ENCODE peak calls at places on chromosomes 4 and X, in four cellular contexts. One of them, this sample, is unnamed.
A peak's percentile ranks its signal among the peaks of the same experiment; 100 is the strongest.

GRCh38 chr4:28686618-28687017 is 1826.0 kb downstream of the STIM2 start:
- DNase-seq in WTC11: peak; percentile 71
- DNase-seq in NCI-H774: peak; percentile 1
- DNase-seq in stimulated activated CD4-positive, alpha-beta T cell treated with anti-CD3 and anti-CD28 coated beads, Interleukin-4, amount 100 ng/mL, for 48 hours: no peak
- DNase-seq in this sample: peak; percentile 38

GRCh38 chr4:171308661-171309060 is 504.5 kb upstream of the GALNTL6 start:
- DNase-seq in stimulated activated CD4-positive, alpha-beta T cell treated with anti-CD3 and anti-CD28 coated beads, Interleukin-4, amount 100 ng/mL, for 48 hours: no peak
- DNase-seq in NCI-H774: peak; percentile 18
- DNase-seq in WTC11: no peak
- DNase-seq in this sample: no peak

GRCh38 chr4:142373610-142374009 is 472.5 kb downstream of the INPP4B start:
- DNase-seq in WTC11: no peak
- DNase-seq in stimulated activated CD4-positive, alpha-beta T cell treated with anti-CD3 and anti-CD28 coated beads, Interleukin-4, amount 100 ng/mL, for 48 hours: no peak
- DNase-seq in NCI-H774: no peak
- DNase-seq in this sample: peak; percentile 59

GRCh38 chrX:134604701-134605271 is 53.5 kb downstream of the PLAC1 start:
- DNase-seq in WTC11: no peak
- DNase-seq in stimulated activated CD4-positive, alpha-beta T cell treated with anti-CD3 and anti-CD28 coated beads, Interleukin-4, amount 100 ng/mL, for 48 hours: no peak
- DNase-seq in NCI-H774: peak; percentile 47
- DNase-seq in this sample: peak; percentile 42

GRCh38 chrX:97159916-97160800 is 276.4 kb downstream of the RPA4 start:
- DNase-seq in NCI-H774: no peak
- DNase-seq in WTC11: no peak
- DNase-seq in stimulated activated CD4-positive, alpha-beta T cell treated with anti-CD3 and anti-CD28 coated beads, Interleukin-4, amount 100 ng/mL, for 48 hours: no peak
- DNase-seq in this sample: no peak

GRCh38 chr4:101708640-101709039 is 81.9 kb upstream of the BANK1 start:
- DNase-seq in NCI-H774: no peak
- DNase-seq in WTC11: no peak
- DNase-seq in stimulated activated CD4-positive, alpha-beta T cell treated with anti-CD3 and anti-CD28 coated beads, Interleukin-4, amount 100 ng/mL, for 48 hours: no peak
- DNase-seq in this sample: no peak

GRCh38 chr4:105453550-105454201 is 20.2 kb downstream of the PPA2 start:
- DNase-seq in stimulated activated CD4-positive, alpha-beta T cell treated with anti-CD3 and anti-CD28 coated beads, Interleukin-4, amount 100 ng/mL, for 48 hours: peak; percentile 12
- DNase-seq in NCI-H774: no peak
- DNase-seq in WTC11: no peak
- DNase-seq in this sample: no peak

GRCh38 chr4:102299708-102300107 is 45.6 kb downstream of the SLC39A8 start:
- DNase-seq in stimulated activated CD4-positive, alpha-beta T cell treated with anti-CD3 and anti-CD28 coated beads, Interleukin-4, amount 100 ng/mL, for 48 hours: no peak
- DNase-seq in WTC11: peak; percentile 53
- DNase-seq in NCI-H774: no peak
- DNase-seq in this sample: peak; percentile 11

GRCh38 chrX:48917139-48917980 is 1.5 kb downstream of the PIM2 start:
- DNase-seq in WTC11: peak; percentile 87
- DNase-seq in stimulated activated CD4-positive, alpha-beta T cell treated with anti-CD3 and anti-CD28 coated beads, Interleukin-4, amount 100 ng/mL, for 48 hours: peak; percentile 71
- DNase-seq in NCI-H774: peak; percentile 80
- DNase-seq in this sample: peak; percentile 85

GRCh38 chrX:153861147-153861546 is 24.8 kb downstream of the L1CAM start:
- DNase-seq in stimulated activated CD4-positive, alpha-beta T cell treated with anti-CD3 and anti-CD28 coated beads, Interleukin-4, amount 100 ng/mL, for 48 hours: no peak
- DNase-seq in WTC11: no peak
- DNase-seq in NCI-H774: no peak
- DNase-seq in this sample: no peak

GRCh38 chr4:80577991-80578390 is 242.5 kb downstream of the CFAP299 start:
- DNase-seq in NCI-H774: no peak
- DNase-seq in stimulated activated CD4-positive, alpha-beta T cell treated with anti-CD3 and anti-CD28 coated beads, Interleukin-4, amount 100 ng/mL, for 48 hours: no peak
- DNase-seq in WTC11: no peak
- DNase-seq in this sample: no peak

GRCh38 chrX:3075959-3076358 is 34.7 kb downstream of the ARSF start:
- DNase-seq in WTC11: no peak
- DNase-seq in stimulated activated CD4-positive, alpha-beta T cell treated with anti-CD3 and anti-CD28 coated beads, Interleukin-4, amount 100 ng/mL, for 48 hours: no peak
- DNase-seq in NCI-H774: no peak
- DNase-seq in this sample: no peak

GRCh38 chr4:41146716-41147506 is 67.4 kb downstream of the APBB2 start:
- DNase-seq in stimulated activated CD4-positive, alpha-beta T cell treated with anti-CD3 and anti-CD28 coated beads, Interleukin-4, amount 100 ng/mL, for 48 hours: no peak
- DNase-seq in WTC11: no peak
- DNase-seq in NCI-H774: peak; percentile 8
- DNase-seq in this sample: peak; percentile 54

GRCh38 chrX:44980403-44980802 is 107.4 kb downstream of the KDM6A start:
- DNase-seq in NCI-H774: no peak
- DNase-seq in stimulated activated CD4-positive, alpha-beta T cell treated with anti-CD3 and anti-CD28 coated beads, Interleukin-4, amount 100 ng/mL, for 48 hours: no peak
- DNase-seq in WTC11: no peak
- DNase-seq in this sample: no peak

GRCh38 chrX:117645639-117646038 is 471.0 kb downstream of the KLHL13 start:
- DNase-seq in NCI-H774: no peak
- DNase-seq in stimulated activated CD4-positive, alpha-beta T cell treated with anti-CD3 and anti-CD28 coated beads, Interleukin-4, amount 100 ng/mL, for 48 hours: no peak
- DNase-seq in WTC11: no peak
- DNase-seq in this sample: no peak

GRCh38 chrX:71053217-71053621 is 14.9 kb downstream of the SNX12 start:
- DNase-seq in stimulated activated CD4-positive, alpha-beta T cell treated with anti-CD3 and anti-CD28 coated beads, Interleukin-4, amount 100 ng/mL, for 48 hours: no peak
- DNase-seq in NCI-H774: no peak
- DNase-seq in WTC11: peak; percentile 76
- DNase-seq in this sample: no peak

GRCh38 chr4:1205641-1206298 is 33.4 kb upstream of the SPON2 start:
- DNase-seq in stimulated activated CD4-positive, alpha-beta T cell treated with anti-CD3 and anti-CD28 coated beads, Interleukin-4, amount 100 ng/mL, for 48 hours: no peak
- DNase-seq in WTC11: peak; percentile 8
- DNase-seq in NCI-H774: no peak
- DNase-seq in this sample: no peak

GRCh38 chrX:121310820-121311219 is 263.4 kb downstream of the GLUD2 start:
- DNase-seq in stimulated activated CD4-positive, alpha-beta T cell treated with anti-CD3 and anti-CD28 coated beads, Interleukin-4, amount 100 ng/mL, for 48 hours: no peak
- DNase-seq in NCI-H774: no peak
- DNase-seq in WTC11: no peak
- DNase-seq in this sample: no peak

GRCh38 chrX:118588715-118589114 is 93.1 kb downstream of the DOCK11 start:
- DNase-seq in NCI-H774: no peak
- DNase-seq in stimulated activated CD4-positive, alpha-beta T cell treated with anti-CD3 and anti-CD28 coated beads, Interleukin-4, amount 100 ng/mL, for 48 hours: no peak
- DNase-seq in WTC11: no peak
- DNase-seq in this sample: no peak

GRCh38 chr4:137471461-137471860 is 60.8 kb downstream of the PCDH18 start:
- DNase-seq in WTC11: no peak
- DNase-seq in NCI-H774: no peak
- DNase-seq in stimulated activated CD4-positive, alpha-beta T cell treated with anti-CD3 and anti-CD28 coated beads, Interleukin-4, amount 100 ng/mL, for 48 hours: no peak
- DNase-seq in this sample: peak; percentile 4

GRCh38 chr4:138236035-138236434 is 6.1 kb downstream of the SLC7A11 start:
- DNase-seq in WTC11: no peak
- DNase-seq in stimulated activated CD4-positive, alpha-beta T cell treated with anti-CD3 and anti-CD28 coated beads, Interleukin-4, amount 100 ng/mL, for 48 hours: no peak
- DNase-seq in NCI-H774: no peak
- DNase-seq in this sample: peak; percentile 60

GRCh38 chr4:153154010-153154975 is 50.0 kb upstream of the TRIM2 start:
- DNase-seq in NCI-H774: no peak
- DNase-seq in WTC11: no peak
- DNase-seq in stimulated activated CD4-positive, alpha-beta T cell treated with anti-CD3 and anti-CD28 coated beads, Interleukin-4, amount 100 ng/mL, for 48 hours: no peak
- DNase-seq in this sample: peak; percentile 68

GRCh38 chr4:139666735-139667266 is 1.2 kb downstream of the MGST2 start:
- DNase-seq in NCI-H774: no peak
- DNase-seq in WTC11: no peak
- DNase-seq in stimulated activated CD4-positive, alpha-beta T cell treated with anti-CD3 and anti-CD28 coated beads, Interleukin-4, amount 100 ng/mL, for 48 hours: no peak
- DNase-seq in this sample: peak; percentile 76

GRCh38 chr4:25098964-25099843 is 61.0 kb downstream of the SEPSECS start:
- DNase-seq in WTC11: no peak
- DNase-seq in stimulated activated CD4-positive, alpha-beta T cell treated with anti-CD3 and anti-CD28 coated beads, Interleukin-4, amount 100 ng/mL, for 48 hours: no peak
- DNase-seq in NCI-H774: no peak
- DNase-seq in this sample: peak; percentile 63

GRCh38 chr4:111934294-111934693 is 211.0 kb upstream of the FAM241A start:
- DNase-seq in NCI-H774: no peak
- DNase-seq in stimulated activated CD4-positive, alpha-beta T cell treated with anti-CD3 and anti-CD28 coated beads, Interleukin-4, amount 100 ng/mL, for 48 hours: no peak
- DNase-seq in WTC11: no peak
- DNase-seq in this sample: no peak

GRCh38 chrX:118839334-118839958 is 15.8 kb downstream of the ZCCHC12 start:
- DNase-seq in NCI-H774: peak; percentile 57
- DNase-seq in WTC11: peak; percentile 91
- DNase-seq in stimulated activated CD4-positive, alpha-beta T cell treated with anti-CD3 and anti-CD28 coated beads, Interleukin-4, amount 100 ng/mL, for 48 hours: peak; percentile 55
- DNase-seq in this sample: peak; percentile 6

GRCh38 chrX:97039363-97040029 is 155.8 kb downstream of the RPA4 start:
- DNase-seq in WTC11: no peak
- DNase-seq in NCI-H774: no peak
- DNase-seq in stimulated activated CD4-positive, alpha-beta T cell treated with anti-CD3 and anti-CD28 coated beads, Interleukin-4, amount 100 ng/mL, for 48 hours: no peak
- DNase-seq in this sample: peak; percentile 26

GRCh38 chr4:71389149-71389840 is 50.5 kb downstream of the SLC4A4 start:
- DNase-seq in stimulated activated CD4-positive, alpha-beta T cell treated with anti-CD3 and anti-CD28 coated beads, Interleukin-4, amount 100 ng/mL, for 48 hours: no peak
- DNase-seq in WTC11: no peak
- DNase-seq in NCI-H774: no peak
- DNase-seq in this sample: peak; percentile 81

GRCh38 chr4:98113005-98113404 is 30.3 kb downstream of the STPG2 start:
- DNase-seq in stimulated activated CD4-positive, alpha-beta T cell treated with anti-CD3 and anti-CD28 coated beads, Interleukin-4, amount 100 ng/mL, for 48 hours: no peak
- DNase-seq in WTC11: no peak
- DNase-seq in NCI-H774: no peak
- DNase-seq in this sample: peak; percentile 25

GRCh38 chrX:24166078-24166477 is 16.5 kb downstream of the ZFX start:
- DNase-seq in WTC11: no peak
- DNase-seq in stimulated activated CD4-positive, alpha-beta T cell treated with anti-CD3 and anti-CD28 coated beads, Interleukin-4, amount 100 ng/mL, for 48 hours: no peak
- DNase-seq in NCI-H774: no peak
- DNase-seq in this sample: no peak

GRCh38 chrX:121598356-121598755 is 550.9 kb downstream of the GLUD2 start:
- DNase-seq in WTC11: no peak
- DNase-seq in NCI-H774: peak; percentile 11
- DNase-seq in stimulated activated CD4-positive, alpha-beta T cell treated with anti-CD3 and anti-CD28 coated beads, Interleukin-4, amount 100 ng/mL, for 48 hours: no peak
- DNase-seq in this sample: no peak